ENCODE peak calls at places on chromosomes 13 and 19, in four cellular contexts. U is gastrocnemius medialis, G is BE2C, J is right lobe of liver. Z is an unnamed sample. For H3K4me1 and H3K9me3, the result is how much of the 10 kb centered on the place peaks cover.

GRCh38 chr13:67574320-67575233 is 344.4 kb upstream of the PCDH9 start:
- DNase-seq in J (no peak), U (no peak), G (no peak), Z (no peak)

GRCh38 chr19:4517451-4518057 is 732 bp downstream of the PLIN4 start:
- DNase-seq in U (no peak), J (no peak), G (no peak), Z (no peak)

GRCh38 chr13:93169980-93170379 is 56.6 kb upstream of the GPC6 start:
- DNase-seq in U (no peak), G (no peak), J (no peak), Z (no peak)

GRCh38 chr19:35773020-35773809 is 2.1 kb upstream of the ARHGAP33 start:
- DNase-seq in G (no peak), U (no peak), J (no peak), Z (no peak)

GRCh38 chr19:40607898-40608621 is 6.9 kb downstream of the LTBP4 start:
- DNase-seq in G (no peak), J (no peak), U (no peak), Z (no peak)

GRCh38 chr19:13078897-13079541 is 23.6 kb downstream of the LYL1 start:
- DNase-seq in U (peak), G (peak), J (no peak), Z (no peak)

GRCh38 chr13:106329941-106330340 is 205.5 kb downstream of the EFNB2 start:
- DNase-seq in G (no peak), U (no peak), J (no peak), Z (no peak)

GRCh38 chr19:40141546-40141945 is 49.7 kb upstream of the MAP3K10 start:
- DNase-seq in G (no peak), U (no peak), J (peak), Z (no peak)

GRCh38 chr13:74046461-74046860 is 87.7 kb downstream of the KLF12 start:
- DNase-seq in J (no peak), U (no peak), G (no peak), Z (no peak)

GRCh38 chr19:41298327-41298964 is 11.5 kb upstream of the CCDC97 start:
- DNase-seq in J (no peak), U (peak), G (no peak), Z (peak)

GRCh38 chr19:41597600-41598041 is 21.7 kb downstream of the CEACAM21 start:
- DNase-seq in U (peak), J (no peak), G (peak), Z (no peak)

GRCh38 chr19:3544742-3545668 is 6.0 kb downstream of the TEKTIP1 start:
- DNase-seq in U (peak), G (peak), J (peak), Z (peak)

GRCh38 chr13:47117268-47117667 is 220.4 kb upstream of the HTR2A start:
- DNase-seq in G (no peak), U (no peak), J (no peak), Z (no peak)

GRCh38 chr13:31629085-31629785 is 110.1 kb upstream of the RXFP2 start:
- DNase-seq in U (no peak), J (no peak), G (no peak), Z (no peak)

GRCh38 chr13:36436811-36437210 is 4.5 kb downstream of the CCNA1 start:
- DNase-seq in J (no peak), U (no peak), G (no peak), Z (no peak)

GRCh38 chr19:5832527-5833216 is 6.8 kb downstream of the FUT6 start:
- DNase-seq in G (no peak), U (no peak), J (no peak), Z (no peak)

GRCh38 chr19:12884627-12884925 is 2.4 kb downstream of the KLF1 start:
- DNase-seq in U (no peak), G (no peak), J (no peak), Z (no peak)

GRCh38 chr13:26372747-26373146 is 118.8 kb downstream of the CDK8 start:
- DNase-seq in U (no peak), J (no peak), G (no peak), Z (no peak)

GRCh38 chr13:109301276-109301675 is 485.1 kb downstream of the IRS2 start:
- DNase-seq in J (no peak), G (no peak), U (no peak), Z (no peak)

GRCh38 chr19:51529301-51529700 is 2.2 kb downstream of the SIGLEC6 start:
- DNase-seq in G (no peak), U (no peak), J (no peak), Z (no peak)

GRCh38 chr13:46232281-46232680 is 20.6 kb downstream of the LRRC63 start:
- DNase-seq in G (no peak), U (no peak), J (no peak), Z (no peak)

GRCh38 chr19:7200739-7201138 is 93.5 kb downstream of the INSR start:
- DNase-seq in G (no peak), J (no peak), U (no peak), Z (no peak)

GRCh38 chr19:55678121-55678671 is 3.2 kb downstream of the EPN1 start:
- DNase-seq in U (peak), G (peak), J (peak), Z (peak)

GRCh38 chr13:83057119-83057518 is 825.2 kb downstream of the SLITRK1 start:
- DNase-seq in G (no peak), U (no peak), J (no peak), Z (no peak)

GRCh38 chr19:32367063-32367462 is 21.7 kb downstream of the ZNF507 start:
- DNase-seq in J (no peak), U (no peak), G (no peak), Z (no peak)

GRCh38 chr19:2043269-2043641 is 7.8 kb downstream of the MKNK2 start:
- DNase-seq in J (no peak), U (peak), G (no peak), Z (peak)

GRCh38 chr19:17775245-17775927 is 19.6 kb upstream of the B3GNT3 start:
- DNase-seq in U (no peak), J (no peak), G (peak), Z (no peak)

GRCh38 chr19:19464339-19465098 is 50.8 kb downstream of the TSSK6 start:
- DNase-seq in U (no peak), G (no peak), J (no peak), Z (no peak)

GRCh38 chr19:49447485-49448431 is 3.9 kb downstream of the PIH1D1 start:
- DNase-seq in J (no peak), G (peak), U (peak), Z (peak)

GRCh38 chr13:112587767-112588489 is at the start of gene TUBGCP3:
- DNase-seq in J (peak), G (peak), U (peak), Z (peak)

GRCh38 chr19:9818175-9818733 is 625 bp downstream of the FBXL12 start:
- DNase-seq in U (no peak), J (no peak), G (no peak), Z (no peak)

GRCh38 chr13:90867336-90867683 is 480.2 kb upstream of the MIR17HG start:
- DNase-seq in U (no peak), J (no peak), G (peak), Z (peak)

GRCh38 chr19:2261438-2262172 is 5.4 kb upstream of the JSRP1 start:
- DNase-seq in U (no peak), G (peak), J (no peak), Z (no peak)

GRCh38 chr13:98942997-98943396 is 34.9 kb downstream of the DOCK9 start:
- DNase-seq in J (no peak), G (no peak), U (no peak), Z (no peak)
- H3K4me1 ChIP-seq in J (under half), G (under half), U (under half), Z (under half)

DNA sequence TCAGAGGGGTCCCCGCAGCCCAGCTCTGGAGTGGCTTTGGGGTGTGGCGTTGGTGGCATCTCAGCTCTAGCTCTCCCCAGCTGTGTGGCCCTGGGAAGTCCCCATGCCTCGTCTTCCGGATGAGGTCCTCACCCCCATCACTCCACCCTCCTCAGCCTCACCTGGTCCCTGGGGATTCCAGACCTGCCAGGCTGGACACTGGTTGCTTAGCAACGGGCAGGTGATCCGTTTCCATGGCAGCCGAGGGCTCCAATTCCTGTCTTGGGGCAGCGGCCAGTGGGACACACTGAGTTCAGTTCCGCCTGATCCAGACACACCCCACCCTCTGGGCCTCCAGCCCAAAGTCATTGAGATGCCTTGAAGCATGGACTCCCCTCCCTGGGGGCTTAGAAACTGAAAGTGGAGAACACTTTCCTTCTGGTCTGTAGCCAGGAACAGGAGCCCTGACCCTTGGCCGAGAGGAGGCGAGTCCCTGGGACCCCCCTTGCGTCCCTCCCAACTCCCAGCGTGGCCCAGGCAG is 7.7 kb upstream of the MISP start:
- DNase-seq in G (no peak), U (no peak), J (no peak), Z (no peak)
- H3K9me3 ChIP-seq in G (under half), U (under half), J (under half), Z (under half)

GRCh38 chr13:30307966-30308290 is 577 bp upstream of the KATNAL1 start:
- DNase-seq in U (no peak), J (no peak), G (no peak), Z (no peak)
- H3K4me1 ChIP-seq in U (under half), J (under half), G (under half), Z (under half)

DNA sequence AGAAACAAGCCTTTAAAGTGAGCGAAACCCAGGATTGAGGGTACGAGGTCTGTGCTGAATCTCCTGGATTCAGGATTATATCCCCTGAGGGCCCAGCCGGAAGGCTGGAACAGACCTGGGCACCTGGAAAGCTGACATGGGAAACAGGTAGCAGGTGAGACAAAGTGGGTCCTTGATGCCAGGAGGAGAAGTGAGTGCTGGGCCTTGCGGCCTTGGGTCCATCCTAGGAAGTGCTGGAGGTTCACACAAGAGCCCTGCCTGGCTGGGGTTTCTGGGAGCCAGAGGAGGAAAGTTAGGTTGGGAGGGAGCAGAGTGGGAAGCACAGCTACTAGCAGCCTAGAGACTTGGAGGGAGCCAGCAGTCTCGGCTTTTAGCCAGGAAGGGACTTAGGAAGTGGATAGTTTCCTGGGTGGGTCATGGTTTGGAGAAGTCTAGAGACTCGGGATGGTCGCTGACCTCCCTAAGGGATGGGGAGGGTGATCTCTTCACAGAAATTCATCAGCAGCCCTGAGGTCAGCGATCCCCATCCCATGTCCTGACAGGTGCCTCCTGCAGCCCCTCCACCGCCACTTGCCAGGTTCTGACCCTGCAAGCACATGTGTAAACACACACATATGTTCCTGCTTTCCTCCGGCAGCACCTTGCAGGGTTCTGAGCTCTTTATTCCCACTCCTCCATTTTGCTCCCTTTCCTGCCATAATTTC is 29.4 kb upstream of the ZNF492 start:
- DNase-seq in G (no peak), J (no peak), U (no peak), Z (no peak)
- H3K9me3 ChIP-seq in G (under half), J (under half), U (under half), Z (under half)

GRCh38 chr13:110888390-110888789 is 26.5 kb downstream of the ANKRD10 start:
- DNase-seq in U (no peak), J (no peak), G (no peak), Z (no peak)
- H3K4me1 ChIP-seq in U (under half), J (under half), G (under half), Z (under half)

GRCh38 chr13:19178901-19179593 is 2.6 kb downstream of the TUBA3C start:
- DNase-seq in G (no peak), J (no peak), U (no peak), Z (peak)
- H3K9me3 ChIP-seq in G (under half), J (under half), U (under half), Z (under half)

Z was measured in aorta.